ENCODE peak calls at places on chromosomes 5 and 9, in six cellular contexts. A is DND-41; J is tibial artery; W is upper lobe of left lung; X is right lobe of liver; P is CD8-positive, alpha-beta T cell. C is an unnamed sample. For H3K27me3, the result is how much of the 10 kb centered on the place peaks cover.

GRCh38 chr5:39437469-39437868 is 12.7 kb upstream of the DAB2 start:
- DNase-seq in W (no peak), J (no peak), P (no peak), X (peak), A (no peak), C (no peak)

GRCh38 chr5:148403344-148403743 is 19.6 kb downstream of the FBXO38 start:
- DNase-seq in J (no peak), X (no peak), P (no peak), A (no peak), W (no peak), C (peak)

GRCh38 chr5:61010759-61011460 is 65.9 kb downstream of the NDUFAF2 start:
- DNase-seq in P (no peak), J (no peak), W (no peak), X (no peak), A (no peak), C (no peak)

GRCh38 chr5:15704397-15704947 is 204.5 kb downstream of the FBXL7 start:
- DNase-seq in A (no peak), J (no peak), P (no peak), W (no peak), X (no peak), C (no peak)

GRCh38 chr9:88651682-88652633 is 117.0 kb downstream of the NXNL2 start:
- DNase-seq in W (no peak), J (peak), A (no peak), X (peak), P (no peak), C (no peak)

GRCh38 chr9:91727316-91727861 is 222.6 kb downstream of the ROR2 start:
- DNase-seq in A (peak), P (no peak), X (no peak), W (no peak), J (no peak), C (no peak)

GRCh38 chr5:15690611-15691010 is 190.6 kb downstream of the FBXL7 start:
- DNase-seq in P (no peak), X (no peak), J (no peak), A (no peak), W (no peak), C (no peak)

GRCh38 chr9:135805422-135806022 is 101.8 kb downstream of the CAMSAP1 start:
- DNase-seq in X (no peak), A (no peak), P (no peak), W (peak), J (no peak), C (no peak)

GRCh38 chr5:125914471-125914870 is 508.7 kb upstream of the GRAMD2B start:
- DNase-seq in J (no peak), X (no peak), A (no peak), W (no peak), P (no peak), C (no peak)

GRCh38 chr9:95336281-95336680 is 18.8 kb upstream of the FANCC start:
- DNase-seq in W (no peak), J (no peak), P (peak), X (peak), A (no peak), C (no peak)

GRCh38 chr9:86202338-86202882 is 57.0 kb downstream of the C9orf153 start:
- DNase-seq in W (no peak), X (no peak), P (no peak), J (no peak), A (peak), C (no peak)

GRCh38 chr9:91882628-91883027 is 67.4 kb downstream of the ROR2 start:
- DNase-seq in P (no peak), J (no peak), X (no peak), A (no peak), W (no peak), C (no peak)

GRCh38 chr5:109756543-109757186 is 66.9 kb downstream of the MAN2A1 start:
- DNase-seq in X (no peak), J (no peak), A (no peak), P (no peak), W (no peak), C (no peak)

GRCh38 chr9:22079873-22080341 is 70.8 kb upstream of the CDKN2B start:
- DNase-seq in J (peak), X (peak), P (peak), W (no peak), A (peak), C (peak)

GRCh38 chr5:53017383-53017782 is 28.2 kb downstream of the ITGA2 start:
- DNase-seq in W (peak), A (no peak), P (no peak), X (no peak), J (no peak), C (no peak)

GRCh38 chr9:127045148-127045547 is 77.3 kb downstream of the ANGPTL2 start:
- DNase-seq in J (no peak), A (no peak), P (no peak), X (no peak), W (no peak), C (no peak)

GRCh38 chr5:65305913-65306312 is 175.8 kb downstream of the ADAMTS6 start:
- DNase-seq in P (no peak), A (no peak), J (no peak), X (no peak), W (no peak), C (no peak)

GRCh38 chr5:1193591-1193985 is 7.8 kb upstream of the SLC6A19 start:
- DNase-seq in J (no peak), A (no peak), P (no peak), W (peak), X (no peak), C (no peak)

GRCh38 chr5:150297236-150297890 is 5.3 kb downstream of the ARSI start:
- DNase-seq in X (no peak), J (peak), A (no peak), P (no peak), W (no peak), C (no peak)

GRCh38 chr9:698937-699336 is 142.6 kb upstream of the DMRT1 start:
- DNase-seq in A (no peak), P (no peak), W (no peak), J (no peak), X (no peak), C (no peak)

GRCh38 chr9:34637356-34638137 is at the start of gene SIGMAR1:
- DNase-seq in J (peak), A (peak), P (peak), W (peak), X (peak), C (peak)

GRCh38 chr9:134059188-134059641 is 8.6 kb downstream of the BRD3 start:
- DNase-seq in X (peak), J (peak), A (no peak), W (peak), P (no peak), C (no peak)

GRCh38 chr9:133142657-133143592 is 20.8 kb downstream of the GBGT1 start:
- DNase-seq in P (peak), J (no peak), X (no peak), A (no peak), W (peak), C (peak)

GRCh38 chr5:177511796-177512675 is 2.4 kb upstream of the DOK3 start:
- DNase-seq in P (no peak), A (no peak), W (no peak), J (no peak), X (no peak), C (no peak)

GRCh38 chr5:172805018-172805683 is 28.9 kb upstream of the ERGIC1 start:
- DNase-seq in W (no peak), A (no peak), J (no peak), X (no peak), P (no peak), C (no peak)

GRCh38 chr5:59843511-59844230 is 49.9 kb downstream of the PDE4D start:
- DNase-seq in P (no peak), X (no peak), J (no peak), A (no peak), W (no peak), C (no peak)

GRCh38 chr5:163889369-163889768 is 383.9 kb downstream of the MAT2B start:
- DNase-seq in X (no peak), A (no peak), J (no peak), W (no peak), P (no peak), C (no peak)

GRCh38 chr9:133930046-133931015 is 61.8 kb downstream of the VAV2 start:
- DNase-seq in P (peak), A (no peak), X (no peak), J (no peak), W (no peak), C (no peak)

GRCh38 chr5:69415584-69415958 is 655 bp downstream of the MARVELD2 start:
- DNase-seq in P (no peak), X (peak), W (peak), J (no peak), A (no peak), C (no peak)

GRCh38 chr5:72387985-72388384 is 67.8 kb downstream of the PTCD2 start:
- DNase-seq in A (no peak), X (no peak), P (no peak), J (no peak), W (no peak), C (no peak)

GRCh38 chr5:35338169-35338476 is 107.8 kb upstream of the PRLR start:
- DNase-seq in J (no peak), X (no peak), P (no peak), W (no peak), A (no peak), C (no peak)

GRCh38 chr9:38274746-38275250 is 117.7 kb upstream of the ALDH1B1 start:
- DNase-seq in P (no peak), X (peak), A (no peak), J (peak), W (no peak), C (no peak)

GRCh38 chr9:20726144-20726543 is 42.1 kb downstream of the FOCAD start:
- DNase-seq in X (no peak), A (no peak), P (no peak), J (no peak), W (no peak), C (no peak)

GRCh38 chr9:20728493-20729220 is 44.6 kb downstream of the FOCAD start:
- DNase-seq in A (no peak), J (no peak), X (no peak), P (no peak), W (no peak), C (no peak)

GRCh38 chr9:20725675-20726074 is 41.6 kb downstream of the FOCAD start:
- DNase-seq in W (no peak), A (no peak), X (no peak), J (no peak), P (no peak), C (no peak)

GRCh38 chr9:20732118-20732517 is 48.1 kb downstream of the FOCAD start:
- DNase-seq in P (no peak), J (no peak), A (no peak), W (no peak), X (no peak), C (no peak)

DNA sequence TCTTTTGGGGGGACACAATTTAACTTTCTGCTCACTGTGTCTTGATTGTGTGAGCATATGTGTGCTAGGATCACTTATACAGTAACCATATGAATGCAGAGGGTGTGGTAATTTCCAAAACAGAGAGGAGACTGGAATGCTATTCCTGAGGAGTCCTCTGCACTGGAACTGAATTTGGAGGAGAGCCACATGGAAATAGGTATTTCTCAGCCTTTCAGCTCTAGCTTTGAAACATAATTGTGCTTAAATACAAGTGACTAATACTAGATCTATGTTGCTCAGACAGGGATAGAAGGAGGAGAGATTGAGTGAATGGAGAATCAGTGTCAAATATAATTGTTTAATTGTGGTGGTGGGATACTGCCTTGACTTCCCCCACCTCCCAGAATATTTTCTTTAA is 45.5 kb downstream of the FOCAD start:
- DNase-seq in X (no peak), A (no peak), W (no peak), J (no peak), P (no peak), C (no peak)
- H3K4me3 ChIP-seq in X (no peak), A (no peak), W (no peak), J (no peak), P (no peak), C (no peak)

GRCh38 chr5:84605246-84605645 is 220.6 kb upstream of the EDIL3 start:
- DNase-seq in X (no peak), A (no peak), P (no peak), J (no peak), W (no peak), C (no peak)

GRCh38 chr5:84603557-84604185 is 219.0 kb upstream of the EDIL3 start:
- DNase-seq in X (no peak), J (no peak), W (no peak), P (no peak), A (no peak), C (no peak)

GRCh38 chr5:84602371-84602771 is 217.7 kb upstream of the EDIL3 start:
- DNase-seq in A (no peak), P (no peak), X (no peak), J (no peak), W (no peak), C (no peak)

GRCh38 chr5:84597904-84598303 is 213.2 kb upstream of the EDIL3 start:
- DNase-seq in W (no peak), P (no peak), J (no peak), A (no peak), X (no peak), C (no peak)

GRCh38 chr5:84599964-84600363 is 215.3 kb upstream of the EDIL3 start:
- DNase-seq in J (no peak), W (no peak), X (no peak), P (no peak), A (no peak), C (no peak)
- TF ChIP-seq CTCF in J (no peak), W (no peak), X (no peak), P (no peak), A (no peak), C (no peak)

DNA sequence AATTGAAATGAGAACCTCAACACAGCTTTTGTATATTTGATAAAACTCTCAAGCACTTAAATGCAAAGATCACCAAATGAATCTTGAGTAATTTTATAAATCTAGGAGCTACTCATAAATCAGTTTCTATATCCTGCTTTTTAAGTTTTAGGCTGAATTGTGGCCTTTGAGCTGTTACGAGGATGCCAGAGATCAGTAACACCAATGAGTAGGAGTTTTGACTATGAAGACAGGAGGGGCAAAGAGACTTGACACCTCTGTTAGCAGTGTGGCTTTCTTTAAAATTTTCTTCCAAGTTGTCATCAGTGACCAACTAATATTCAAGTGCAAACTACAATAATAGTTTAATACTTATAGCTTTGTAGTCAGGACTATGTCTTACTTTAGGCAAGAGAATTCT is 12.6 kb downstream of the PPIP5K2 start:
- DNase-seq in W (no peak), X (no peak), P (no peak), A (no peak), J (no peak), C (no peak)
- H3K27me3 ChIP-seq in W (under half), X (under half), P (under half), A (under half), J (under half), C (under half)

GRCh38 chr5:124193371-124193789 is 553.1 kb downstream of the ZNF608 start:
- DNase-seq in J (no peak), P (no peak), A (no peak), W (no peak), X (no peak), C (no peak)

GRCh38 chr5:124195416-124195815 is 551.0 kb downstream of the ZNF608 start:
- DNase-seq in J (no peak), P (no peak), W (no peak), X (no peak), A (no peak), C (no peak)

GRCh38 chr5:124199902-124200301 is 546.5 kb downstream of the ZNF608 start:
- DNase-seq in X (no peak), A (no peak), J (no peak), W (no peak), P (no peak), C (no peak)

DNA sequence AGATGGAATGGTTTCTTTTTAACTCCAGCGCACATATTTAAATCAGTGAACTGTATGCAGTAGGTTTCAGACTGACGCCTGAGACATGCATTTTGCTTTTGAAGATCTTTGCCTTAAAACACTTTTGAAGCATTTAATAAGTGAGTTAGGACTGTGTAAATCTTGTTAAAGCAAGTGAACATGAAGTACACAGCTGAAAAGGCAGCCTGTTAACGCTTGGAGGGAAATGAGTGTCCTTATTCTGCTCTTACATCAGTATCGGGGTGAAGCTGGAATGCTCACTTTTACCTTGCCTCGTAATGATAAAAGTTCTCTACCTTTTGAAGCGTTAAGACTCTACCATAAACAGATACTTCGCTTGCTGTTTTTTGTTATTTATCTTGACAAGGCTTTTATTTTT is 552.2 kb downstream of the ZNF608 start:
- DNase-seq in W (no peak), A (no peak), P (no peak), X (no peak), J (no peak), C (no peak)
- H3K4me3 ChIP-seq in W (no peak), A (no peak), P (no peak), X (no peak), J (no peak), C (no peak)